ENCODE peak calls at places on chromosomes 2 and 18, in eight cellular contexts. One of them, this sample, is unnamed.

GRCh38 chr2:100984892-100985307 is 17.2 kb upstream of the RPL31 start:
- DNase-seq in astrocyte: peak; percentile 36
- DNase-seq in NCI-H774: peak; percentile 45
- DNase-seq in left ventricle myocardium superior: peak; percentile 84
- DNase-seq in Kasumi-1: peak; percentile 69
- DNase-seq in AG10803: peak; percentile 65
- DNase-seq in RCC 7860: peak; percentile 51
- DNase-seq in PC-3: peak; percentile 79
- DNase-seq in this sample: peak; percentile 85

GRCh38 chr2:100254646-100255210 is 67.6 kb downstream of the LONRF2 start:
- DNase-seq in astrocyte: no peak
- DNase-seq in NCI-H774: no peak
- DNase-seq in left ventricle myocardium superior: no peak
- DNase-seq in Kasumi-1: no peak
- DNase-seq in AG10803: no peak
- DNase-seq in RCC 7860: no peak
- DNase-seq in PC-3: no peak
- DNase-seq in this sample: no peak

GRCh38 chr2:206208900-206209299 is 49.2 kb downstream of the EEF1B2 start:
- DNase-seq in astrocyte: no peak
- DNase-seq in NCI-H774: no peak
- DNase-seq in left ventricle myocardium superior: no peak
- DNase-seq in Kasumi-1: no peak
- DNase-seq in AG10803: no peak
- DNase-seq in RCC 7860: no peak
- DNase-seq in PC-3: no peak
- DNase-seq in this sample: no peak

GRCh38 chr2:158735822-158736580 is 59.1 kb upstream of the DAPL1 start:
- DNase-seq in astrocyte: no peak
- DNase-seq in NCI-H774: no peak
- DNase-seq in left ventricle myocardium superior: no peak
- DNase-seq in Kasumi-1: no peak
- DNase-seq in AG10803: no peak
- DNase-seq in RCC 7860: no peak
- DNase-seq in PC-3: no peak
- DNase-seq in this sample: no peak

GRCh38 chr2:127872354-127872753 is 13.4 kb downstream of the AMMECR1L start:
- DNase-seq in astrocyte: no peak
- DNase-seq in NCI-H774: no peak
- DNase-seq in left ventricle myocardium superior: no peak
- DNase-seq in Kasumi-1: no peak
- DNase-seq in AG10803: no peak
- DNase-seq in RCC 7860: no peak
- DNase-seq in PC-3: no peak
- DNase-seq in this sample: no peak

GRCh38 chr2:158781562-158781961 is 13.6 kb upstream of the DAPL1 start:
- DNase-seq in astrocyte: peak; percentile 88
- DNase-seq in NCI-H774: no peak
- DNase-seq in left ventricle myocardium superior: no peak
- DNase-seq in Kasumi-1: no peak
- DNase-seq in AG10803: peak; percentile 60
- DNase-seq in RCC 7860: peak; percentile 30
- DNase-seq in PC-3: no peak
- DNase-seq in this sample: no peak

GRCh38 chr2:136510244-136510643 is 255.1 kb upstream of the THSD7B start:
- DNase-seq in astrocyte: no peak
- DNase-seq in NCI-H774: no peak
- DNase-seq in left ventricle myocardium superior: no peak
- DNase-seq in Kasumi-1: no peak
- DNase-seq in AG10803: no peak
- DNase-seq in RCC 7860: no peak
- DNase-seq in PC-3: no peak
- DNase-seq in this sample: no peak

GRCh38 chr2:66069937-66070716 is 364.8 kb upstream of the MEIS1 start:
- DNase-seq in astrocyte: no peak
- DNase-seq in NCI-H774: no peak
- DNase-seq in left ventricle myocardium superior: no peak
- DNase-seq in Kasumi-1: no peak
- DNase-seq in AG10803: no peak
- DNase-seq in RCC 7860: no peak
- DNase-seq in PC-3: no peak
- DNase-seq in this sample: no peak

GRCh38 chr2:225797394-225797793 is 397.9 kb downstream of the NYAP2 start:
- DNase-seq in astrocyte: no peak
- DNase-seq in NCI-H774: no peak
- DNase-seq in left ventricle myocardium superior: no peak
- DNase-seq in Kasumi-1: no peak
- DNase-seq in AG10803: no peak
- DNase-seq in RCC 7860: no peak
- DNase-seq in PC-3: no peak
- DNase-seq in this sample: no peak

GRCh38 chr2:152525277-152525838 is 190.4 kb downstream of the FMNL2 start:
- DNase-seq in astrocyte: peak; percentile 68
- DNase-seq in NCI-H774: no peak
- DNase-seq in left ventricle myocardium superior: peak; percentile 45
- DNase-seq in Kasumi-1: no peak
- DNase-seq in AG10803: peak; percentile 73
- DNase-seq in RCC 7860: peak; percentile 87
- DNase-seq in PC-3: peak; percentile 91
- DNase-seq in this sample: peak; percentile 85

GRCh38 chr2:205043285-205043684 is 498.0 kb downstream of the PARD3B start:
- DNase-seq in astrocyte: no peak
- DNase-seq in NCI-H774: no peak
- DNase-seq in left ventricle myocardium superior: no peak
- DNase-seq in Kasumi-1: no peak
- DNase-seq in AG10803: no peak
- DNase-seq in RCC 7860: no peak
- DNase-seq in PC-3: no peak
- DNase-seq in this sample: no peak

GRCh38 chr2:54952978-54953456 is 97.2 kb downstream of the RTN4 start:
- DNase-seq in astrocyte: no peak
- DNase-seq in NCI-H774: no peak
- DNase-seq in left ventricle myocardium superior: no peak
- DNase-seq in Kasumi-1: no peak
- DNase-seq in AG10803: peak; percentile 33
- DNase-seq in RCC 7860: no peak
- DNase-seq in PC-3: peak; percentile 91
- DNase-seq in this sample: no peak

GRCh38 chr18:76558881-76559667 is 64.0 kb upstream of the ZNF516 start:
- DNase-seq in astrocyte: peak; percentile 59
- DNase-seq in NCI-H774: peak; percentile 23
- DNase-seq in left ventricle myocardium superior: no peak
- DNase-seq in Kasumi-1: no peak
- DNase-seq in AG10803: no peak
- DNase-seq in RCC 7860: peak; percentile 96
- DNase-seq in PC-3: peak; percentile 48
- DNase-seq in this sample: peak; percentile 13

GRCh38 chr18:61750840-61751668 is 141.8 kb downstream of the RNF152 start:
- DNase-seq in astrocyte: no peak
- DNase-seq in NCI-H774: no peak
- DNase-seq in left ventricle myocardium superior: no peak
- DNase-seq in Kasumi-1: no peak
- DNase-seq in AG10803: no peak
- DNase-seq in RCC 7860: no peak
- DNase-seq in PC-3: no peak
- DNase-seq in this sample: no peak

GRCh38 chr2:144550084-144550483 is 30.2 kb upstream of the ZEB2 start:
- DNase-seq in astrocyte: no peak
- DNase-seq in NCI-H774: no peak
- DNase-seq in left ventricle myocardium superior: no peak
- DNase-seq in Kasumi-1: no peak
- DNase-seq in AG10803: no peak
- DNase-seq in RCC 7860: no peak
- DNase-seq in PC-3: no peak
- DNase-seq in this sample: no peak

GRCh38 chr18:35407871-35408481 is 30.8 kb upstream of the ZNF396 start:
- DNase-seq in astrocyte: peak; percentile 40
- DNase-seq in NCI-H774: peak; percentile 55
- DNase-seq in left ventricle myocardium superior: no peak
- DNase-seq in Kasumi-1: peak; percentile 92
- DNase-seq in AG10803: peak; percentile 71
- DNase-seq in RCC 7860: peak; percentile 57
- DNase-seq in PC-3: peak; percentile 64
- DNase-seq in this sample: peak; percentile 73

GRCh38 chr18:70372450-70373061 is 83.7 kb downstream of the SOCS6 start:
- DNase-seq in astrocyte: no peak
- DNase-seq in NCI-H774: no peak
- DNase-seq in left ventricle myocardium superior: no peak
- DNase-seq in Kasumi-1: no peak
- DNase-seq in AG10803: no peak
- DNase-seq in RCC 7860: no peak
- DNase-seq in PC-3: no peak
- DNase-seq in this sample: no peak